ENCODE peak calls at places on chromosomes 7 and 10, in four cellular contexts. R is AG04450, L is AG04449, S is brain microvascular endothelial cell. J is an unnamed sample.

GRCh38 chr10:94687625-94688248 is 4.2 kb downstream of the CYP2C18 start:
- DNase-seq in S (no peak), R (no peak), L (no peak), J (no peak)

GRCh38 chr7:41448104-41448503 is 254.8 kb downstream of the INHBA start:
- DNase-seq in S (no peak), L (peak), R (no peak), J (no peak)

GRCh38 chr10:16989826-16990293 is 139.8 kb downstream of the CUBN start:
- DNase-seq in S (no peak), L (no peak), R (no peak), J (no peak)

GRCh38 chr10:25232229-25232628 is 57.4 kb downstream of the GPR158 start:
- DNase-seq in S (no peak), R (no peak), L (no peak), J (no peak)

GRCh38 chr7:28958946-28959417 is 852 bp upstream of the TRIL start:
- DNase-seq in S (no peak), R (no peak), L (no peak), J (no peak)

GRCh38 chr7:6026011-6026819 is 5.0 kb upstream of the ANKRD61 start:
- DNase-seq in L (no peak), S (peak), R (no peak), J (peak)

GRCh38 chr10:4519691-4520402 is 306.2 kb upstream of the AKR1E2 start:
- DNase-seq in R (no peak), L (no peak), S (peak), J (no peak)

GRCh38 chr7:50653997-50654425 is 88.8 kb upstream of the DDC start:
- DNase-seq in L (no peak), R (no peak), S (peak), J (no peak)

GRCh38 chr10:114638874-114639625 is 19.0 kb downstream of the ABLIM1 start:
- DNase-seq in L (peak), S (peak), R (peak), J (no peak)

GRCh38 chr7:93211228-93211818 is 14.9 kb downstream of the HEPACAM2 start:
- DNase-seq in L (no peak), R (no peak), S (no peak), J (no peak)

GRCh38 chr10:85280014-85280413 is 951.6 kb downstream of the CCSER2 start:
- DNase-seq in S (no peak), L (no peak), R (no peak), J (peak)

GRCh38 chr7:99791021-99791420 is 7.0 kb upstream of the CYP3A4 start:
- DNase-seq in L (no peak), S (peak), R (no peak), J (no peak)

GRCh38 chr7:131945313-131945831 is 388.9 kb upstream of the PODXL start:
- DNase-seq in R (no peak), S (peak), L (no peak), J (peak)

GRCh38 chr7:90788057-90788456 is 191.9 kb downstream of the CDK14 start:
- DNase-seq in L (no peak), R (no peak), S (peak), J (no peak)

GRCh38 chr7:92230547-92230946 is 15.2 kb downstream of the KRIT1 start:
- DNase-seq in L (no peak), S (no peak), R (no peak), J (no peak)

GRCh38 chr7:150451833-150452431 is 1.5 kb downstream of the GIMAP8 start:
- DNase-seq in L (no peak), S (no peak), R (no peak), J (no peak)

GRCh38 chr7:23247602-23248335 is 1.2 kb downstream of the GPNMB start:
- DNase-seq in S (no peak), R (no peak), L (no peak), J (peak)

GRCh38 chr10:69352569-69353264 is 64.0 kb downstream of the TACR2 start:
- DNase-seq in R (peak), L (peak), S (peak), J (no peak)

GRCh38 chr7:148474421-148474820 is 116.1 kb upstream of the C7orf33 start:
- DNase-seq in R (no peak), S (no peak), L (no peak), J (no peak)

GRCh38 chr7:32026076-32026425 is 44.2 kb downstream of the PDE1C start:
- DNase-seq in L (no peak), R (no peak), S (no peak), J (no peak)

GRCh38 chr10:17872191-17873091 is 63.3 kb downstream of the MRC1 start:
- DNase-seq in R (no peak), L (no peak), S (peak), J (no peak)

GRCh38 chr7:113015038-113015645 is 71.5 kb downstream of the GPR85 start:
- DNase-seq in S (peak), L (no peak), R (no peak), J (no peak)

GRCh38 chr10:87617503-87617902 is 42.2 kb upstream of the PAPSS2 start:
- DNase-seq in S (no peak), L (no peak), R (no peak), J (no peak)

GRCh38 chr10:11673346-11674330 is 62.2 kb upstream of the USP6NL start:
- DNase-seq in L (no peak), R (no peak), S (no peak), J (no peak)

GRCh38 chr10:74310652-74311257 is 159.7 kb downstream of the ADK start:
- DNase-seq in S (no peak), R (no peak), L (no peak), J (no peak)

GRCh38 chr10:32112055-32112454 is 55.8 kb upstream of the KIF5B start:
- DNase-seq in L (peak), R (peak), S (peak), J (no peak)

GRCh38 chr10:117441812-117442443 is 66.7 kb upstream of the PDZD8 start:
- DNase-seq in S (no peak), L (peak), R (no peak), J (no peak)

GRCh38 chr7:69439040-69439439 is 159.2 kb upstream of the AUTS2 start:
- DNase-seq in R (no peak), L (no peak), S (no peak), J (no peak)

GRCh38 chr7:151433721-151434400 is 6.1 kb downstream of the CRYGN start:
- DNase-seq in S (no peak), L (no peak), R (no peak), J (no peak)

GRCh38 chr10:127153166-127153565 is 43.2 kb downstream of the INSYN2A start:
- DNase-seq in L (no peak), S (no peak), R (peak), J (no peak)

GRCh38 chr10:97648557-97649404 is 8.3 kb downstream of the PI4K2A start:
- DNase-seq in L (peak), R (peak), S (peak), J (no peak)

GRCh38 chr10:96991313-96991841 is 159.3 kb downstream of the LCOR start:
- DNase-seq in L (peak), S (peak), R (peak), J (no peak)

GRCh38 chr7:39272676-39273075 is 293.5 kb upstream of the YAE1 start:
- DNase-seq in L (no peak), S (no peak), R (no peak), J (no peak)

GRCh38 chr10:7260412-7260900 is 150.4 kb downstream of the SFMBT2 start:
- DNase-seq in S (peak), R (peak), L (peak), J (no peak)
- TF ChIP-seq CTCF in S (peak), R (peak), L (peak), J (peak)

GRCh38 chr10:15718495-15719061 is 1.1 kb downstream of the ITGA8 start:
- DNase-seq in R (no peak), L (no peak), S (no peak), J (no peak)

GRCh38 chr10:15720635-15721310 is 1.1 kb upstream of the ITGA8 start:
- DNase-seq in S (no peak), R (no peak), L (no peak), J (no peak)

GRCh38 chr10:15719062-15719898 is 442 bp downstream of the ITGA8 start:
- DNase-seq in S (peak), L (no peak), R (no peak), J (no peak)

GRCh38 chr10:15715619-15716227 is 4.0 kb downstream of the ITGA8 start:
- DNase-seq in S (peak), L (no peak), R (no peak), J (no peak)

DNA sequence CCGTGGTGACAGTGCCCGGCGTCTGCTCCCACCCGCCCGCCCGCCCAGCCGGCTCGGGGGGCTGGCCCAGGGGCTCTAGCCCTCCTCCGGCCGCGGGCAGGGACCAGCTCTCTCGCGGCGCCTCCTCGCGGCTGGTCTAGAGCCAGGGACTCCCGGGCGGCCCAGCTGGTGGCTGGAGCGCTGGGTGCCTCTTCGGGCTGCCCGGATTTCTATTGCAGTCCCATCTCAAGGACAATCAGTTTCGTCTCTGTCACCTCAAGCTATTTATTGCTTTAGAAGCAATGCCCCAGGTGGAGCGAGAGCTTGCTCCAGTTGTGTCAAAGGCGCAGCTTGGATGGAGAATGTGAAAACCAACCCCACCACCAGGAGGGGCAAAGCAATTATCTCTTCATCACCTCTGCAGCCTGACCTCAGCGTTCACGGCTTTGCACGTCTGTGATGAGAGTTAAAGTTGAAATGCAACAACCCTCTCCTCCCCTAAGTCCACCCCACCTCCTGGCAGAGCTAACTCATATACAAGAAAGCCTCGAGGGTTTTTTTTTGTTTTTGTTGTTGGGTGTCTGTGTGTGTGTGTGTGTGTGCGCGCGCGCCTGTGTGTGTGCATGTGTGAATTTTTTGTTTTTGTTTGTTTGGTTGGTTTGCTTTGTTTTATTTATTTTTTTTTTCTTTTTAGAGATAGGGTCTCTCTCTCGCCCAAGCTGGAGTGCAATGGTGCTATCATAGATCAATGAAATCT is at the start of gene ITGA8:
- DNase-seq in R (no peak), S (peak), L (no peak), J (no peak)
- TF ChIP-seq CTCF in R (peak), S (peak), L (peak), J (peak)

DNA sequence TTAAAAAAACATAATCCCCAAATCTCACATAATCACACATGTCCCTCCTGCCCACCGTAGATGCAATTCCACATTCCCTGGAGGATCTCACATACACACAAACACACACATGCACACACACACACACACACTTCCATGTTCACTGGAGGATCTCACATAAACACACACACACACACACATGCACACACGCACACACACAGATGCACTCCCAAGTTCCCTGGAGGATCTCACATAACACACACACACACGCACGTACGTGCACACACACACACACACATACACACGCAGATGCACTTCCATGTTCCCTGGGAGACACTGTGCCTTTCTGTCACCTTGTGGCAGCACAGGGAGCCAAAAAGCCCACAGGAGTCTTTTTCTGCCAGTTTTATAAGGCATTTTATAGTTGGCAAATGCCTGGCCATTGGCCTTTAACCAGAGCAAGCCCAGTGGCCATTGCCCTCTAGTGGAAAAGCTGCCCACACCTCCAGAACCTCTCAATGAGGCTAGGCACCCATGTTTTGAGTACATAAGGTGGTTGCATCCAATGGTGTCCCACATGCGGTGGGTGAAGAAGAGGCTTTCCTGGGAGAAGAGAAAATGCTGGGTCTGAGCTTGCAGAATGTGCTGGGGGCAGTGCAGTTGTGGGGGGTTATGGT is 115.4 kb upstream of the ACBD5 start:
- DNase-seq in L (no peak), S (no peak), R (no peak), J (no peak)
- TF ChIP-seq CTCF in L (no peak), S (peak), R (no peak), J (no peak)

GRCh38 chr10:113316506-113316905 is 236.3 kb upstream of the HABP2 start:
- DNase-seq in L (no peak), R (no peak), S (no peak), J (no peak)
- TF ChIP-seq CTCF in L (no peak), R (no peak), S (peak), J (no peak)